ENCODE peak calls at places on chromosomes 2 and 18, in four cellular contexts. B is H9, A is PC-3, K is IMR-90. I is an unnamed sample. For H3K9me3 and H3K4me1, the result is how much of the 10 kb centered on the place peaks cover.

GRCh38 chr2:211724933-211725332 is 813.7 kb downstream of the ERBB4 start:
- DNase-seq in B (no peak), K (no peak), A (no peak), I (no peak)

GRCh38 chr18:48782381-48782841 is 168.4 kb downstream of the SMAD7 start:
- DNase-seq in B (no peak), K (no peak), A (no peak), I (no peak)

GRCh38 chr2:190486037-190486623 is 48.4 kb downstream of the NEMP2 start:
- DNase-seq in B (no peak), K (no peak), A (no peak), I (no peak)

GRCh38 chr18:24417465-24417864 is 9.0 kb upstream of the IMPACT start:
- DNase-seq in K (no peak), A (no peak), B (no peak), I (no peak)

GRCh38 chr2:238029853-238030252 is 30.9 kb upstream of the SCLY start:
- DNase-seq in A (no peak), B (no peak), K (no peak), I (no peak)

GRCh38 chr2:67366832-67367412 is 30.2 kb upstream of the ETAA1 start:
- DNase-seq in B (no peak), A (no peak), K (no peak), I (no peak)

GRCh38 chr2:230218411-230218810 is 1.4 kb downstream of the SP110 start:
- DNase-seq in A (no peak), K (no peak), B (no peak), I (no peak)

GRCh38 chr2:98901702-98902101 is 34.3 kb downstream of the CRACDL start:
- DNase-seq in K (no peak), B (no peak), A (no peak), I (no peak)

GRCh38 chr2:128536925-128537620 is 218.4 kb upstream of the HS6ST1 start:
- DNase-seq in B (peak), K (peak), A (peak), I (peak)

GRCh38 chr2:71417300-71418202 is 35.8 kb upstream of the DYSF start:
- DNase-seq in B (no peak), A (no peak), K (no peak), I (no peak)

GRCh38 chr2:195648780-195649179 is 8.2 kb upstream of the SLC39A10 start:
- DNase-seq in A (no peak), B (no peak), K (no peak), I (no peak)

GRCh38 chr18:703660-704018 is 8.8 kb downstream of the ENOSF1 start:
- DNase-seq in K (no peak), B (no peak), A (no peak), I (no peak)

GRCh38 chr18:23281626-23282436 is 146.5 kb downstream of the CABLES1 start:
- DNase-seq in K (no peak), B (peak), A (peak), I (no peak)

GRCh38 chr2:70357076-70358071 is 55.5 kb upstream of the FAM136A start:
- DNase-seq in K (no peak), A (peak), B (no peak), I (no peak)
- TF ChIP-seq CTCF in K (no peak), A (peak), B (peak), I (peak)

GRCh38 chr18:62725896-62726295 is 10.6 kb downstream of the PHLPP1 start:
- DNase-seq in K (no peak), B (no peak), A (no peak), I (no peak)

GRCh38 chr18:62732631-62733030 is 17.3 kb downstream of the PHLPP1 start:
- DNase-seq in K (no peak), A (no peak), B (no peak), I (no peak)

GRCh38 chr18:62730926-62731325 is 15.6 kb downstream of the PHLPP1 start:
- DNase-seq in B (no peak), A (no peak), K (no peak), I (no peak)

GRCh38 chr18:62728254-62728653 is 12.9 kb downstream of the PHLPP1 start:
- DNase-seq in K (no peak), B (no peak), A (no peak), I (no peak)

GRCh38 chr18:62729487-62730386 is 14.4 kb downstream of the PHLPP1 start:
- DNase-seq in A (no peak), B (no peak), K (no peak), I (no peak)
- H3K9me3 ChIP-seq in A (under half), B (under half), K (under half), I (under half)

GRCh38 chr18:44804033-44804432 is 123.3 kb downstream of the SETBP1 start:
- DNase-seq in A (no peak), B (no peak), K (no peak), I (no peak)

GRCh38 chr18:44803019-44803650 is 122.4 kb downstream of the SETBP1 start:
- DNase-seq in B (no peak), A (no peak), K (peak), I (peak)

GRCh38 chr18:44805176-44805575 is 124.5 kb downstream of the SETBP1 start:
- DNase-seq in A (no peak), K (no peak), B (no peak), I (no peak)

GRCh38 chr18:44807766-44808165 is 127.1 kb downstream of the SETBP1 start:
- DNase-seq in B (no peak), A (no peak), K (no peak), I (no peak)

GRCh38 chr18:44805643-44806042 is 125.0 kb downstream of the SETBP1 start:
- DNase-seq in B (no peak), K (no peak), A (no peak), I (no peak)
- H3K4me1 ChIP-seq in B (under half), K (under half), A (under half), I (under half)

DNA sequence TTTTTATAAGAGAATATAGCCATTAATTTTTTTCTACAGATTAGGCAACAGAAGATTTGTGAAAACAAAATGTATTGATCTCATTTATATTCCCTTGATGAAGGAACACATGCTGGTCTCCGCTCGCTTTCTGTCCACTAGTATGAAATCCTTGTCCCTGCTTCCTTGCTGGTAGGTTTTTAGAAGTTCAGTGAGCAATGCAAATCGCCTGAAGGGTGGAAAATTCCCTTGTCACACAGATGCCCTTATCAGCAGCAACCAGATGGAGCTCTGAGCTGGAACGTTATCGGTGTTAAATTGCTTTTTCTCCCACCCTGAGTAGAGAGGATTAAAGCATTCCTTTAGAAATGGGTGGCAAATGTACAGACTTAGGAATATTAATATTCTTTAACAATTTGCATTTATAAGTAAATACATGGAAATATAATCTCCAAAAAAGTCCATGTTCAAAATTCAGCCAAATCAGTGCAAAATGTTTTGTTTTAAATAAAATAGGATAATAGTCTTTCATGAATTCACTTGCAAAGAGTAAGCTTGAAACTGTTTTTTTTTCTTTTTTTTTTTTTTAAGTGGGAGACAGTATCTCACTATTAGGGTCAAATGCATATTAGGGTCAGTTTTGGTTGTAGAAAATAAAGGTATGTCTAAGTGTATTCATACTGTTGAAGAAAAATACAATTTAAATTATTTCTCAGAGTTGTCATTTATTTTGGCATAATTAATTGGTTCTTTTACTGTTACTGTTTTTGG is 164.0 kb upstream of the MYO3B start:
- DNase-seq in B (no peak), K (peak), A (no peak), I (peak)
- TF ChIP-seq CTCF in B (no peak), K (no peak), A (no peak), I (no peak)